ENCODE peak calls at places on chromosomes 11 and 22, in ten cellular contexts. One of them, this sample, is unnamed.

GRCh38 chr11:19970944-19971343 is 189.3 kb downstream of the DBX1 start:
- DNase-seq in fibroblast of lung: no peak
- DNase-seq in IMR-90: no peak
- DNase-seq in GDM1: no peak
- DNase-seq in skeletal muscle cell: no peak
- DNase-seq in EH: no peak
- DNase-seq in SIG-M5: no peak
- DNase-seq in stimulated activated CD4-positive, alpha-beta T cell treated with anti-CD3 and anti-CD28 coated beads, Interleukin-12 subunit alpha, Interleukin-12 subunit beta, amount 100 ng/mL, for 48 hours: peak
- DNase-seq in activated T-cell treated with anti-CD3 and anti-CD28 coated beads for 24 hours: no peak
- DNase-seq in natural killer cell treated with Interleukin-12 subunit alpha and Interleukin-12 subunit beta and Interleukin-15 and Interleukin-18, amount 100 ng/mL, for 72 hours: peak
- DNase-seq in this sample: no peak

GRCh38 chr22:39209756-39210155 is 35.0 kb downstream of the PDGFB start:
- DNase-seq in fibroblast of lung: no peak
- DNase-seq in IMR-90: no peak
- DNase-seq in GDM1: no peak
- DNase-seq in skeletal muscle cell: no peak
- DNase-seq in EH: no peak
- DNase-seq in SIG-M5: no peak
- DNase-seq in stimulated activated CD4-positive, alpha-beta T cell treated with anti-CD3 and anti-CD28 coated beads, Interleukin-12 subunit alpha, Interleukin-12 subunit beta, amount 100 ng/mL, for 48 hours: no peak
- DNase-seq in activated T-cell treated with anti-CD3 and anti-CD28 coated beads for 24 hours: no peak
- DNase-seq in natural killer cell treated with Interleukin-12 subunit alpha and Interleukin-12 subunit beta and Interleukin-15 and Interleukin-18, amount 100 ng/mL, for 72 hours: no peak
- DNase-seq in this sample: no peak

GRCh38 chr11:35511666-35512065 is 13.8 kb downstream of the PAMR1 start:
- DNase-seq in fibroblast of lung: peak
- DNase-seq in IMR-90: peak
- DNase-seq in GDM1: no peak
- DNase-seq in skeletal muscle cell: peak
- DNase-seq in EH: peak
- DNase-seq in SIG-M5: no peak
- DNase-seq in stimulated activated CD4-positive, alpha-beta T cell treated with anti-CD3 and anti-CD28 coated beads, Interleukin-12 subunit alpha, Interleukin-12 subunit beta, amount 100 ng/mL, for 48 hours: no peak
- DNase-seq in activated T-cell treated with anti-CD3 and anti-CD28 coated beads for 24 hours: no peak
- DNase-seq in natural killer cell treated with Interleukin-12 subunit alpha and Interleukin-12 subunit beta and Interleukin-15 and Interleukin-18, amount 100 ng/mL, for 72 hours: no peak
- DNase-seq in this sample: no peak

GRCh38 chr22:40542821-40543540 is 93.5 kb downstream of the MRTFA start:
- DNase-seq in fibroblast of lung: peak
- DNase-seq in IMR-90: no peak
- DNase-seq in GDM1: no peak
- DNase-seq in skeletal muscle cell: no peak
- DNase-seq in EH: no peak
- DNase-seq in SIG-M5: no peak
- DNase-seq in stimulated activated CD4-positive, alpha-beta T cell treated with anti-CD3 and anti-CD28 coated beads, Interleukin-12 subunit alpha, Interleukin-12 subunit beta, amount 100 ng/mL, for 48 hours: no peak
- DNase-seq in activated T-cell treated with anti-CD3 and anti-CD28 coated beads for 24 hours: no peak
- DNase-seq in natural killer cell treated with Interleukin-12 subunit alpha and Interleukin-12 subunit beta and Interleukin-15 and Interleukin-18, amount 100 ng/mL, for 72 hours: no peak
- DNase-seq in this sample: no peak

GRCh38 chr11:17651681-17652080 is 67.7 kb upstream of the MYOD1 start:
- DNase-seq in fibroblast of lung: no peak
- DNase-seq in IMR-90: no peak
- DNase-seq in GDM1: no peak
- DNase-seq in skeletal muscle cell: no peak
- DNase-seq in EH: no peak
- DNase-seq in SIG-M5: no peak
- DNase-seq in stimulated activated CD4-positive, alpha-beta T cell treated with anti-CD3 and anti-CD28 coated beads, Interleukin-12 subunit alpha, Interleukin-12 subunit beta, amount 100 ng/mL, for 48 hours: no peak
- DNase-seq in activated T-cell treated with anti-CD3 and anti-CD28 coated beads for 24 hours: no peak
- DNase-seq in natural killer cell treated with Interleukin-12 subunit alpha and Interleukin-12 subunit beta and Interleukin-15 and Interleukin-18, amount 100 ng/mL, for 72 hours: no peak
- DNase-seq in this sample: no peak

GRCh38 chr11:43360361-43361032 is 1.8 kb downstream of the TTC17 start:
- DNase-seq in fibroblast of lung: peak
- DNase-seq in IMR-90: peak
- DNase-seq in GDM1: no peak
- DNase-seq in skeletal muscle cell: no peak
- DNase-seq in EH: peak
- DNase-seq in SIG-M5: peak
- DNase-seq in stimulated activated CD4-positive, alpha-beta T cell treated with anti-CD3 and anti-CD28 coated beads, Interleukin-12 subunit alpha, Interleukin-12 subunit beta, amount 100 ng/mL, for 48 hours: no peak
- DNase-seq in activated T-cell treated with anti-CD3 and anti-CD28 coated beads for 24 hours: no peak
- DNase-seq in natural killer cell treated with Interleukin-12 subunit alpha and Interleukin-12 subunit beta and Interleukin-15 and Interleukin-18, amount 100 ng/mL, for 72 hours: no peak
- DNase-seq in this sample: no peak

GRCh38 chr11:35122308-35122707 is 16.7 kb upstream of the CD44 start:
- DNase-seq in fibroblast of lung: no peak
- DNase-seq in IMR-90: no peak
- DNase-seq in GDM1: peak
- DNase-seq in skeletal muscle cell: no peak
- DNase-seq in EH: no peak
- DNase-seq in SIG-M5: no peak
- DNase-seq in stimulated activated CD4-positive, alpha-beta T cell treated with anti-CD3 and anti-CD28 coated beads, Interleukin-12 subunit alpha, Interleukin-12 subunit beta, amount 100 ng/mL, for 48 hours: no peak
- DNase-seq in activated T-cell treated with anti-CD3 and anti-CD28 coated beads for 24 hours: no peak
- DNase-seq in natural killer cell treated with Interleukin-12 subunit alpha and Interleukin-12 subunit beta and Interleukin-15 and Interleukin-18, amount 100 ng/mL, for 72 hours: no peak
- DNase-seq in this sample: no peak

GRCh38 chr11:129331217-129331616 is 44.4 kb upstream of the BARX2 start:
- DNase-seq in fibroblast of lung: peak
- DNase-seq in IMR-90: peak
- DNase-seq in GDM1: no peak
- DNase-seq in skeletal muscle cell: no peak
- DNase-seq in EH: no peak
- DNase-seq in SIG-M5: no peak
- DNase-seq in stimulated activated CD4-positive, alpha-beta T cell treated with anti-CD3 and anti-CD28 coated beads, Interleukin-12 subunit alpha, Interleukin-12 subunit beta, amount 100 ng/mL, for 48 hours: no peak
- DNase-seq in activated T-cell treated with anti-CD3 and anti-CD28 coated beads for 24 hours: no peak
- DNase-seq in natural killer cell treated with Interleukin-12 subunit alpha and Interleukin-12 subunit beta and Interleukin-15 and Interleukin-18, amount 100 ng/mL, for 72 hours: no peak
- DNase-seq in this sample: no peak

GRCh38 chr22:39556970-39557811 is 13.4 kb upstream of the CACNA1I start:
- DNase-seq in fibroblast of lung: peak
- DNase-seq in IMR-90: peak
- DNase-seq in GDM1: no peak
- DNase-seq in skeletal muscle cell: no peak
- DNase-seq in EH: peak
- DNase-seq in SIG-M5: no peak
- DNase-seq in stimulated activated CD4-positive, alpha-beta T cell treated with anti-CD3 and anti-CD28 coated beads, Interleukin-12 subunit alpha, Interleukin-12 subunit beta, amount 100 ng/mL, for 48 hours: peak
- DNase-seq in activated T-cell treated with anti-CD3 and anti-CD28 coated beads for 24 hours: peak
- DNase-seq in natural killer cell treated with Interleukin-12 subunit alpha and Interleukin-12 subunit beta and Interleukin-15 and Interleukin-18, amount 100 ng/mL, for 72 hours: no peak
- DNase-seq in this sample: no peak

GRCh38 chr11:125350206-125351044 is 145.6 kb downstream of the FEZ1 start:
- DNase-seq in fibroblast of lung: no peak
- DNase-seq in IMR-90: no peak
- DNase-seq in GDM1: no peak
- DNase-seq in skeletal muscle cell: no peak
- DNase-seq in EH: no peak
- DNase-seq in SIG-M5: no peak
- DNase-seq in stimulated activated CD4-positive, alpha-beta T cell treated with anti-CD3 and anti-CD28 coated beads, Interleukin-12 subunit alpha, Interleukin-12 subunit beta, amount 100 ng/mL, for 48 hours: no peak
- DNase-seq in activated T-cell treated with anti-CD3 and anti-CD28 coated beads for 24 hours: no peak
- DNase-seq in natural killer cell treated with Interleukin-12 subunit alpha and Interleukin-12 subunit beta and Interleukin-15 and Interleukin-18, amount 100 ng/mL, for 72 hours: no peak
- DNase-seq in this sample: no peak

GRCh38 chr11:65471410-65471762 is 27.5 kb upstream of the MALAT1 start:
- DNase-seq in fibroblast of lung: peak
- DNase-seq in IMR-90: peak
- DNase-seq in GDM1: peak
- DNase-seq in skeletal muscle cell: no peak
- DNase-seq in EH: peak
- DNase-seq in SIG-M5: no peak
- DNase-seq in stimulated activated CD4-positive, alpha-beta T cell treated with anti-CD3 and anti-CD28 coated beads, Interleukin-12 subunit alpha, Interleukin-12 subunit beta, amount 100 ng/mL, for 48 hours: no peak
- DNase-seq in activated T-cell treated with anti-CD3 and anti-CD28 coated beads for 24 hours: no peak
- DNase-seq in natural killer cell treated with Interleukin-12 subunit alpha and Interleukin-12 subunit beta and Interleukin-15 and Interleukin-18, amount 100 ng/mL, for 72 hours: no peak
- DNase-seq in this sample: peak

GRCh38 chr11:76615950-76616349 is 54.6 kb downstream of the LRRC32 start:
- DNase-seq in fibroblast of lung: peak
- DNase-seq in IMR-90: peak
- DNase-seq in GDM1: no peak
- DNase-seq in skeletal muscle cell: no peak
- DNase-seq in EH: peak
- DNase-seq in SIG-M5: no peak
- DNase-seq in stimulated activated CD4-positive, alpha-beta T cell treated with anti-CD3 and anti-CD28 coated beads, Interleukin-12 subunit alpha, Interleukin-12 subunit beta, amount 100 ng/mL, for 48 hours: no peak
- DNase-seq in activated T-cell treated with anti-CD3 and anti-CD28 coated beads for 24 hours: no peak
- DNase-seq in natural killer cell treated with Interleukin-12 subunit alpha and Interleukin-12 subunit beta and Interleukin-15 and Interleukin-18, amount 100 ng/mL, for 72 hours: no peak
- DNase-seq in this sample: no peak

This sample was measured in pancreas.